ENCODE peak calls at places on chromosomes 2 and 18, in nine cellular contexts. J, A, Y, W, R, Q, G, I and O are unnamed samples.

GRCh38 chr18:48817021-48817461 is 133.7 kb downstream of the SMAD7 start:
- DNase-seq in A (no peak), Q (no peak), W (no peak), I (no peak), J (no peak), G (no peak), R (no peak), Y (no peak), O (no peak)

GRCh38 chr2:16653799-16654198 is 11.8 kb downstream of the CYRIA start:
- DNase-seq in Y (no peak), R (no peak), W (no peak), J (no peak), G (no peak), A (peak), Q (no peak), I (no peak), O (peak)

GRCh38 chr2:62591491-62591890 is 85.5 kb upstream of the TMEM17 start:
- DNase-seq in R (no peak), I (no peak), A (no peak), J (no peak), Y (no peak), W (no peak), Q (no peak), G (no peak), O (no peak)

GRCh38 chr18:56330381-56331115 is 307.8 kb downstream of the TXNL1 start:
- DNase-seq in I (peak), R (no peak), Y (no peak), G (no peak), A (no peak), Q (no peak), J (no peak), W (no peak), O (no peak)

GRCh38 chr2:166382-166781 is 97.5 kb downstream of the SH3YL1 start:
- DNase-seq in G (no peak), A (no peak), Y (no peak), R (no peak), J (no peak), W (no peak), I (no peak), Q (no peak), O (no peak)

GRCh38 chr2:169363570-169364150 is 1.3 kb upstream of the LRP2 start:
- DNase-seq in Y (peak), R (peak), W (no peak), I (peak), J (peak), A (peak), Q (peak), G (peak), O (peak)

GRCh38 chr2:149645391-149645790 is 57.8 kb upstream of the MMADHC start:
- DNase-seq in R (no peak), Q (no peak), Y (no peak), G (peak), A (no peak), J (no peak), W (no peak), I (peak), O (no peak)

GRCh38 chr2:30492185-30492584 is 45.1 kb downstream of the LCLAT1 start:
- DNase-seq in W (no peak), I (no peak), G (no peak), J (no peak), A (no peak), Y (no peak), Q (no peak), R (no peak), O (no peak)

GRCh38 chr2:161095314-161095713 is 64.9 kb upstream of the TANK start:
- DNase-seq in R (no peak), W (no peak), J (no peak), Y (no peak), G (no peak), I (no peak), Q (no peak), A (no peak), O (no peak)

GRCh38 chr2:10289891-10290290 is 12.8 kb upstream of the HPCAL1 start:
- DNase-seq in R (peak), Y (no peak), I (no peak), A (no peak), J (no peak), W (no peak), G (peak), Q (peak), O (no peak)

GRCh38 chr18:33576999-33577687 is 876 bp upstream of the ASXL3 start:
- DNase-seq in J (no peak), Y (no peak), Q (no peak), A (no peak), I (peak), R (no peak), W (peak), G (no peak), O (no peak)

GRCh38 chr2:172333206-172333605 is 94.2 kb upstream of the ITGA6 start:
- DNase-seq in R (no peak), Y (no peak), J (no peak), W (no peak), A (no peak), G (no peak), Q (no peak), I (no peak), O (no peak)

GRCh38 chr2:226760412-226761194 is 39.0 kb downstream of the IRS1 start:
- DNase-seq in G (peak), J (no peak), W (no peak), I (no peak), Q (no peak), R (peak), Y (no peak), A (no peak), O (no peak)

GRCh38 chr2:176118606-176119370 is 2.2 kb downstream of the HOXD10 start:
- DNase-seq in Y (no peak), G (no peak), W (peak), I (peak), R (no peak), J (no peak), A (no peak), Q (peak), O (no peak)

GRCh38 chr2:8089596-8089995 is 592.3 kb upstream of the ID2 start:
- DNase-seq in G (peak), Y (no peak), R (no peak), A (no peak), J (no peak), I (no peak), W (no peak), Q (peak), O (no peak)

GRCh38 chr2:65081232-65081685 is 25.0 kb downstream of the CEP68 start:
- DNase-seq in A (no peak), J (no peak), W (peak), I (peak), Y (no peak), G (no peak), R (no peak), Q (no peak), O (no peak)

GRCh38 chr2:123015186-123015585 is 1009.9 kb upstream of the CNTNAP5 start:
- DNase-seq in Y (no peak), A (no peak), R (no peak), W (no peak), J (no peak), I (no peak), Q (no peak), G (no peak), O (no peak)

GRCh38 chr2:202693503-202693902 is 58.7 kb downstream of the FAM117B start:
- DNase-seq in I (no peak), J (no peak), R (peak), A (no peak), G (no peak), Y (no peak), Q (no peak), W (no peak), O (no peak)

GRCh38 chr2:231330311-231330710 is 65.2 kb upstream of the B3GNT7 start:
- DNase-seq in I (no peak), G (no peak), J (no peak), A (no peak), W (no peak), Y (no peak), Q (no peak), R (no peak), O (no peak)

GRCh38 chr2:19569300-19569791 is 210.9 kb upstream of the OSR1 start:
- DNase-seq in R (no peak), Q (peak), G (peak), J (no peak), I (no peak), W (no peak), A (no peak), Y (no peak), O (no peak)

GRCh38 chr2:122643725-122644329 is 888.4 kb downstream of the TSN start:
- DNase-seq in Q (peak), I (no peak), W (no peak), Y (peak), A (no peak), R (peak), J (no peak), G (peak), O (no peak)

GRCh38 chr2:187783446-187783845 is 229.2 kb upstream of the TFPI start:
- DNase-seq in G (peak), R (peak), Y (no peak), A (no peak), J (no peak), I (no peak), Q (peak), W (no peak), O (no peak)

GRCh38 chr18:24228661-24229053 is 89.8 kb downstream of the CABYR start:
- DNase-seq in W (no peak), J (no peak), Y (no peak), Q (peak), R (peak), A (no peak), I (no peak), G (no peak), O (no peak)

GRCh38 chr2:166361351-166362153 is 14.2 kb downstream of the SCN9A start:
- DNase-seq in I (peak), Y (no peak), G (peak), J (no peak), A (no peak), Q (peak), R (no peak), W (peak), O (no peak)

GRCh38 chr18:78080761-78081160 is 831.1 kb downstream of the GALR1 start:
- DNase-seq in J (no peak), A (no peak), W (no peak), G (no peak), I (no peak), R (no peak), Q (no peak), Y (no peak), O (no peak)

GRCh38 chr2:117930775-117931174 is 83.1 kb downstream of the CCDC93 start:
- DNase-seq in A (no peak), Y (no peak), G (no peak), I (no peak), W (no peak), J (no peak), R (no peak), Q (no peak), O (no peak)

GRCh38 chr2:60530660-60531276 is 22.7 kb downstream of the BCL11A start:
- DNase-seq in J (no peak), Q (no peak), R (peak), A (no peak), G (no peak), I (no peak), W (peak), Y (peak), O (peak)

GRCh38 chr2:217928324-217929293 is 74.2 kb downstream of the TNS1 start:
- DNase-seq in A (no peak), J (no peak), Q (no peak), Y (no peak), G (no peak), I (peak), W (no peak), R (no peak), O (no peak)

GRCh38 chr2:20614201-20615045 is 36.5 kb downstream of the HS1BP3 start:
- DNase-seq in G (no peak), J (no peak), I (no peak), Y (no peak), A (no peak), R (no peak), Q (no peak), W (peak), O (no peak)

GRCh38 chr2:85924522-85924921 is 35.7 kb upstream of the ST3GAL5 start:
- DNase-seq in W (no peak), Q (peak), Y (peak), A (no peak), J (no peak), I (peak), G (peak), R (peak), O (no peak)
- TF ChIP-seq CTCF in W (no peak), Q (no peak), Y (no peak), A (no peak), J (no peak), I (no peak), G (no peak), R (no peak), O (no peak)

DNA sequence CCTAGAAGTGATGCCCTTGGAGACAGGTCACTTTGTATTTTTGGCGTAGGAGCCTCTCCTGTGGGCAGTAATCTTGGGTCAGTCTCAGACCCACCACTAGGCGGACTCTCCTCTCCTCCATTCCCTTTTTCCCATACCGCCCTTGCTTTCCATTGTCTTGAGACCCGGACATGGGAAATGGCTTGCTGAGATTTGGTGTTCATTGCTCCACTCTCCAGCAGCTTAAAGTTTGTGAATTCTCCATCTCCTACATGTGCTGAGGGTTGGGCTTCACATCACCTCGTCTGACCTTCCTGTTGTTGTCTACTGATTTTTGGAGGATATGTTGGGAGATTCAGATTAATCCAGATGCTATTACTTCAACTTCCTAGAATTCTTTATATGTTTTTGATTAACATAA is 159.2 kb upstream of the RAB12 start:
- DNase-seq in G (no peak), J (no peak), R (no peak), I (no peak), A (no peak), W (no peak), Q (peak), Y (peak), O (no peak)
- TF ChIP-seq CTCF in G (peak), J (peak), R (peak), I (peak), A (peak), W (peak), Q (peak), Y (no peak), O (no peak)

GRCh38 chr2:153818242-153818641 is 53.5 kb upstream of the GALNT13 start:
- DNase-seq in I (no peak), J (no peak), R (no peak), G (no peak), W (no peak), Y (no peak), Q (no peak), A (no peak), O (no peak)

GRCh38 chr2:153823880-153824279 is 47.8 kb upstream of the GALNT13 start:
- DNase-seq in W (no peak), J (no peak), I (no peak), A (no peak), Q (no peak), G (no peak), R (peak), Y (no peak), O (no peak)

GRCh38 chr2:153819056-153819455 is 52.7 kb upstream of the GALNT13 start:
- DNase-seq in I (no peak), Q (no peak), J (no peak), R (no peak), Y (no peak), A (no peak), G (no peak), W (no peak), O (no peak)

DNA sequence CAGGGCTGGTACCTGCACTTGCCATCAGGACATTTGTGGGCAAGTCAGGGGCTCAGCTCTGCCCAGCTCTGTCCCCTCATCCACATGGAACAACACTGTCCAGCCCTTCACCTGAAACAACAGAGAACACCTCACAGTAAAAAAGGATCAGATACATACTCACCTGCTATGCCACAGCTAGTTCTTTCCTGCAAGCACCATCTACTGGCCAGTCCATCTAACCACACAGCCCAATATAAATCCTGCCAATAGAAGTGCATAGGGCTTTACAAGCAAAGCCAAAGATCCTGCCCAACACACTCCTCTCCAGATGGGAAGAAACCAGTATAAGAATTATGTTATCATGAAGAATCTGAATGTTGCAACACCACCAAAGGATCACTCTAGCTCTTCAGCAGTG is 52.2 kb upstream of the GALNT13 start:
- DNase-seq in Y (no peak), G (no peak), I (no peak), Q (peak), J (no peak), R (peak), W (no peak), A (no peak), O (no peak)
- TF ChIP-seq CTCF in Y (no peak), G (no peak), I (no peak), Q (no peak), J (no peak), R (no peak), W (no peak), A (no peak), O (no peak)

GRCh38 chr18:79355433-79356335 is 40.0 kb upstream of the NFATC1 start:
- DNase-seq in R (no peak), Y (no peak), I (no peak), G (no peak), J (no peak), Q (no peak), A (no peak), W (no peak), O (no peak)

GRCh38 chr18:79356435-79356834 is 39.3 kb upstream of the NFATC1 start:
- DNase-seq in Y (no peak), A (no peak), I (no peak), R (no peak), G (no peak), Q (no peak), W (no peak), J (no peak), O (peak)

GRCh38 chr18:79354350-79354749 is 41.4 kb upstream of the NFATC1 start:
- DNase-seq in J (no peak), A (no peak), I (no peak), Q (no peak), W (no peak), R (no peak), Y (no peak), G (no peak), O (no peak)

GRCh38 chr18:79352432-79352831 is 43.3 kb upstream of the NFATC1 start:
- DNase-seq in G (no peak), R (no peak), A (no peak), Y (no peak), W (no peak), J (no peak), Q (no peak), I (no peak), O (no peak)

DNA sequence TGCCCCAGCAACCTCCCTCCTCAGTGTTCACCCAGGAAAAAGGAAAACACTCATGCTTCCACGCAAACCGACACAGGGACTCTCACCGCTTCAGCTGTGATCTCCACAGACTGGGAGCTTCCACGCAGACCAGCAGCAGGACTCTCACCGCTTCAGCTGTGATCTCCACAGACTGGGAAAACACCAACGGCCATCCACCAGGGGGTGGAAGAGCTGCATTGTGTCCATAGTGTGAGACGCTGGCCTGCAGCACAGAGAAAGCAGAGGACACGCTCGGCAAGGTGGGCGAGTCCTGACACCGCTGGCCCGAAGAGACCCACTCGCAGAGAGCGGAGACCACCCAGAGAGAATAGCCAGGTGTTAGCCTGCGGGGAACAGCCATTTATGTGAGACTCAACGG is 42.5 kb upstream of the NFATC1 start:
- DNase-seq in W (no peak), I (no peak), Y (no peak), G (no peak), A (no peak), Q (no peak), R (no peak), J (peak), O (no peak)
- TF ChIP-seq CTCF in W (no peak), I (peak), Y (no peak), G (peak), A (no peak), Q (no peak), R (no peak), J (peak), O (no peak)